ENCODE peak calls at places on chromosomes 2 and 18, in five cellular contexts. One of them, this sample, is unnamed.

GRCh38 chr2:50687327-50687726 is 344.6 kb downstream of the NRXN1 start:
- DNase-seq in foreskin fibroblast: no peak
- DNase-seq in hypothalamus: no peak
- DNase-seq in activated naive CD8-positive, alpha-beta T cell treated with anti-CD3 and anti-CD28 coated beads for 36 hours: no peak
- DNase-seq in activated CD4-positive, alpha-beta T cell treated with anti-CD3 and anti-CD28 coated beads, Interleukin-2, amount 50 U/mL, for 1 hour: no peak
- DNase-seq in this sample: no peak

GRCh38 chr2:114426111-114426510 is 16.3 kb upstream of the DPP10 start:
- DNase-seq in foreskin fibroblast: no peak
- DNase-seq in hypothalamus: no peak
- DNase-seq in activated naive CD8-positive, alpha-beta T cell treated with anti-CD3 and anti-CD28 coated beads for 36 hours: no peak
- DNase-seq in activated CD4-positive, alpha-beta T cell treated with anti-CD3 and anti-CD28 coated beads, Interleukin-2, amount 50 U/mL, for 1 hour: no peak
- DNase-seq in this sample: no peak

GRCh38 chr18:79323471-79323870 is 72.3 kb upstream of the NFATC1 start:
- DNase-seq in foreskin fibroblast: no peak
- DNase-seq in hypothalamus: no peak
- DNase-seq in activated naive CD8-positive, alpha-beta T cell treated with anti-CD3 and anti-CD28 coated beads for 36 hours: no peak
- DNase-seq in activated CD4-positive, alpha-beta T cell treated with anti-CD3 and anti-CD28 coated beads, Interleukin-2, amount 50 U/mL, for 1 hour: no peak
- DNase-seq in this sample: no peak

GRCh38 chr2:72136349-72136748 is 11.3 kb downstream of the CYP26B1 start:
- DNase-seq in foreskin fibroblast: no peak
- DNase-seq in hypothalamus: no peak
- DNase-seq in activated naive CD8-positive, alpha-beta T cell treated with anti-CD3 and anti-CD28 coated beads for 36 hours: no peak
- DNase-seq in activated CD4-positive, alpha-beta T cell treated with anti-CD3 and anti-CD28 coated beads, Interleukin-2, amount 50 U/mL, for 1 hour: no peak
- DNase-seq in this sample: no peak

GRCh38 chr18:10476430-10476829 is 22.0 kb downstream of the APCDD1 start:
- DNase-seq in foreskin fibroblast: peak
- DNase-seq in hypothalamus: no peak
- DNase-seq in activated naive CD8-positive, alpha-beta T cell treated with anti-CD3 and anti-CD28 coated beads for 36 hours: no peak
- DNase-seq in activated CD4-positive, alpha-beta T cell treated with anti-CD3 and anti-CD28 coated beads, Interleukin-2, amount 50 U/mL, for 1 hour: no peak
- DNase-seq in this sample: no peak

GRCh38 chr18:8831531-8831930 is 126.2 kb downstream of the MTCL1 start:
- DNase-seq in foreskin fibroblast: no peak
- DNase-seq in hypothalamus: no peak
- DNase-seq in activated naive CD8-positive, alpha-beta T cell treated with anti-CD3 and anti-CD28 coated beads for 36 hours: no peak
- DNase-seq in activated CD4-positive, alpha-beta T cell treated with anti-CD3 and anti-CD28 coated beads, Interleukin-2, amount 50 U/mL, for 1 hour: no peak
- DNase-seq in this sample: no peak

GRCh38 chr2:51918113-51918512 is 886.2 kb upstream of the NRXN1 start:
- DNase-seq in foreskin fibroblast: peak
- DNase-seq in hypothalamus: no peak
- DNase-seq in activated naive CD8-positive, alpha-beta T cell treated with anti-CD3 and anti-CD28 coated beads for 36 hours: no peak
- DNase-seq in activated CD4-positive, alpha-beta T cell treated with anti-CD3 and anti-CD28 coated beads, Interleukin-2, amount 50 U/mL, for 1 hour: no peak
- DNase-seq in this sample: no peak

GRCh38 chr2:127397568-127398238 is 9.9 kb upstream of the MAP3K2 start:
- DNase-seq in foreskin fibroblast: no peak
- DNase-seq in hypothalamus: no peak
- DNase-seq in activated naive CD8-positive, alpha-beta T cell treated with anti-CD3 and anti-CD28 coated beads for 36 hours: no peak
- DNase-seq in activated CD4-positive, alpha-beta T cell treated with anti-CD3 and anti-CD28 coated beads, Interleukin-2, amount 50 U/mL, for 1 hour: no peak
- DNase-seq in this sample: no peak

GRCh38 chr2:164369416-164369815 is 251.9 kb downstream of the GRB14 start:
- DNase-seq in foreskin fibroblast: no peak
- DNase-seq in hypothalamus: no peak
- DNase-seq in activated naive CD8-positive, alpha-beta T cell treated with anti-CD3 and anti-CD28 coated beads for 36 hours: no peak
- DNase-seq in activated CD4-positive, alpha-beta T cell treated with anti-CD3 and anti-CD28 coated beads, Interleukin-2, amount 50 U/mL, for 1 hour: no peak
- DNase-seq in this sample: no peak

GRCh38 chr2:14872779-14873325 is 240.3 kb downstream of the LRATD1 start:
- DNase-seq in foreskin fibroblast: no peak
- DNase-seq in hypothalamus: no peak
- DNase-seq in activated naive CD8-positive, alpha-beta T cell treated with anti-CD3 and anti-CD28 coated beads for 36 hours: no peak
- DNase-seq in activated CD4-positive, alpha-beta T cell treated with anti-CD3 and anti-CD28 coated beads, Interleukin-2, amount 50 U/mL, for 1 hour: no peak
- DNase-seq in this sample: no peak

GRCh38 chr18:70374154-70374553 is 85.3 kb downstream of the SOCS6 start:
- DNase-seq in foreskin fibroblast: no peak
- DNase-seq in hypothalamus: no peak
- DNase-seq in activated naive CD8-positive, alpha-beta T cell treated with anti-CD3 and anti-CD28 coated beads for 36 hours: no peak
- DNase-seq in activated CD4-positive, alpha-beta T cell treated with anti-CD3 and anti-CD28 coated beads, Interleukin-2, amount 50 U/mL, for 1 hour: no peak
- DNase-seq in this sample: no peak

This sample was measured in ELR.